ENCODE peak calls at places on chromosomes 4 and X, in eight cellular contexts. F, V, X, B, O, E, M and S are unnamed samples.

GRCh38 chr4:35772291-35772690 is 472.0 kb downstream of the ARAP2 start:
- DNase-seq in B (no peak), X (no peak), E (no peak), F (no peak), V (no peak), M (no peak), O (peak), S (no peak)

GRCh38 chr4:41178372-41179085 is 35.8 kb downstream of the APBB2 start:
- DNase-seq in M (no peak), E (peak), V (no peak), O (peak), X (no peak), B (no peak), F (no peak), S (no peak)

GRCh38 chr4:174631901-174632758 is 109.8 kb upstream of the HPGD start:
- DNase-seq in O (peak), E (no peak), M (peak), V (peak), B (peak), X (peak), F (peak), S (no peak)

GRCh38 chr4:83128235-83128929 is 13.9 kb upstream of the PLAC8 start:
- DNase-seq in F (no peak), B (no peak), V (no peak), X (no peak), E (peak), O (peak), M (no peak), S (no peak)

GRCh38 chr4:138981930-138982390 is 33.6 kb upstream of the NOCT start:
- DNase-seq in F (no peak), E (peak), B (no peak), V (no peak), M (peak), X (no peak), O (peak), S (no peak)

GRCh38 chr4:115781528-115782146 is 668.2 kb upstream of the NDST4 start:
- DNase-seq in E (no peak), V (no peak), X (no peak), F (no peak), M (no peak), B (no peak), O (no peak), S (no peak)

GRCh38 chr4:2835978-2836377 is 7.7 kb upstream of the ADD1 start:
- DNase-seq in V (no peak), X (no peak), F (no peak), B (no peak), O (no peak), E (peak), M (no peak), S (no peak)

GRCh38 chr4:168857546-168858314 is 152.3 kb downstream of the CBR4 start:
- DNase-seq in B (no peak), M (no peak), E (no peak), O (no peak), X (no peak), V (no peak), F (no peak), S (no peak)

GRCh38 chr4:71608674-71609062 is 175.2 kb downstream of the GC start:
- DNase-seq in E (no peak), O (no peak), B (no peak), X (no peak), M (no peak), V (no peak), F (no peak), S (no peak)

GRCh38 chr4:8352368-8353157 is 83.0 kb downstream of the HTRA3 start:
- DNase-seq in M (no peak), F (no peak), V (no peak), E (peak), B (no peak), X (no peak), O (no peak), S (no peak)

GRCh38 chrX:74534569-74535038 is 79.8 kb downstream of the RLIM start:
- DNase-seq in V (no peak), M (no peak), F (no peak), X (no peak), B (no peak), E (no peak), O (peak), S (no peak)

GRCh38 chr4:44257461-44257860 is 191.1 kb downstream of the KCTD8 start:
- DNase-seq in M (no peak), E (no peak), F (no peak), B (no peak), X (no peak), O (no peak), V (no peak), S (no peak)

GRCh38 chr4:152534541-152535231 is 1.2 kb downstream of the FBXW7 start:
- DNase-seq in V (peak), B (no peak), M (peak), X (no peak), F (peak), E (peak), O (peak), S (peak)